ENCODE peak calls at places on chromosomes 5 and 9, in four cellular contexts. One of them, this sample, is unnamed.

GRCh38 chr5:10690460-10690859 is 70.6 kb downstream of the DAP start:
- DNase-seq in psoas muscle: no peak
- DNase-seq in germinal center: no peak
- DNase-seq in ELR: no peak
- DNase-seq in this sample: no peak

GRCh38 chr5:135246923-135247795 is 151.9 kb downstream of the MACROH2A1 start:
- DNase-seq in psoas muscle: no peak
- DNase-seq in germinal center: no peak
- DNase-seq in ELR: peak
- DNase-seq in this sample: no peak

GRCh38 chr9:21267806-21268657 is 28.2 kb upstream of the IFNA14 start:
- DNase-seq in psoas muscle: no peak
- DNase-seq in germinal center: no peak
- DNase-seq in ELR: no peak
- DNase-seq in this sample: no peak

GRCh38 chr5:84635235-84636055 is 250.8 kb upstream of the EDIL3 start:
- DNase-seq in psoas muscle: no peak
- DNase-seq in germinal center: no peak
- DNase-seq in ELR: no peak
- DNase-seq in this sample: no peak

GRCh38 chr5:56522972-56523371 is 289.8 kb upstream of the ANKRD55 start:
- DNase-seq in psoas muscle: peak
- DNase-seq in germinal center: no peak
- DNase-seq in ELR: no peak
- DNase-seq in this sample: no peak

GRCh38 chr5:159178978-159179377 is 30.4 kb downstream of the RNF145 start:
- DNase-seq in psoas muscle: no peak
- DNase-seq in germinal center: no peak
- DNase-seq in ELR: peak
- DNase-seq in this sample: no peak

GRCh38 chr9:4970970-4971641 is 14.0 kb upstream of the JAK2 start:
- DNase-seq in psoas muscle: no peak
- DNase-seq in germinal center: peak
- DNase-seq in ELR: no peak
- DNase-seq in this sample: peak

GRCh38 chr5:176614805-176615478 is 5.0 kb upstream of the GPRIN1 start:
- DNase-seq in psoas muscle: no peak
- DNase-seq in germinal center: no peak
- DNase-seq in ELR: peak
- DNase-seq in this sample: no peak

GRCh38 chr9:88947581-88948573 is 43.4 kb upstream of the S1PR3 start:
- DNase-seq in psoas muscle: no peak
- DNase-seq in germinal center: no peak
- DNase-seq in ELR: peak
- DNase-seq in this sample: no peak

GRCh38 chr5:68817696-68818695 is 275.8 kb upstream of the SLC30A5 start:
- DNase-seq in psoas muscle: no peak
- DNase-seq in germinal center: no peak
- DNase-seq in ELR: no peak
- DNase-seq in this sample: no peak

GRCh38 chr9:115628426-115628825 is 510.5 kb upstream of the TNC start:
- DNase-seq in psoas muscle: no peak
- DNase-seq in germinal center: no peak
- DNase-seq in ELR: no peak
- DNase-seq in this sample: no peak

GRCh38 chr9:135707449-135708138 is 5.6 kb downstream of the KCNT1 start:
- DNase-seq in psoas muscle: no peak
- DNase-seq in germinal center: no peak
- DNase-seq in ELR: no peak
- DNase-seq in this sample: no peak

GRCh38 chr5:119445544-119445943 is 6.8 kb upstream of the HSD17B4 start:
- DNase-seq in psoas muscle: no peak
- DNase-seq in germinal center: no peak
- DNase-seq in ELR: no peak
- DNase-seq in this sample: no peak

GRCh38 chr5:15384176-15384575 is 115.8 kb upstream of the FBXL7 start:
- DNase-seq in psoas muscle: no peak
- DNase-seq in germinal center: no peak
- DNase-seq in ELR: no peak
- DNase-seq in this sample: no peak

GRCh38 chr5:139543423-139543991 is 17.6 kb upstream of the UBE2D2 start:
- DNase-seq in psoas muscle: peak
- DNase-seq in germinal center: peak
- DNase-seq in ELR: no peak
- DNase-seq in this sample: peak

GRCh38 chr5:145365464-145365863 is 469.7 kb downstream of the PRELID2 start:
- DNase-seq in psoas muscle: no peak
- DNase-seq in germinal center: no peak
- DNase-seq in ELR: no peak
- DNase-seq in this sample: no peak

GRCh38 chr9:114606068-114606467 is 5.0 kb upstream of the TMEM268 start:
- DNase-seq in psoas muscle: no peak
- DNase-seq in germinal center: no peak
- DNase-seq in ELR: no peak
- DNase-seq in this sample: peak

GRCh38 chr5:152560508-152561137 is 155.5 kb upstream of the NMUR2 start:
- DNase-seq in psoas muscle: peak
- DNase-seq in germinal center: peak
- DNase-seq in ELR: peak
- DNase-seq in this sample: peak

GRCh38 chr9:134488901-134489280 is 152.7 kb upstream of the COL5A1 start:
- DNase-seq in psoas muscle: no peak
- DNase-seq in germinal center: no peak
- DNase-seq in ELR: no peak
- DNase-seq in this sample: no peak

GRCh38 chr9:98995059-98995665 is 51.5 kb downstream of the COL15A1 start:
- DNase-seq in psoas muscle: no peak
- DNase-seq in germinal center: no peak
- DNase-seq in ELR: no peak
- DNase-seq in this sample: no peak

GRCh38 chr5:123138774-123139173 is 49.7 kb downstream of the PRDM6 start:
- DNase-seq in psoas muscle: no peak
- DNase-seq in germinal center: no peak
- DNase-seq in ELR: no peak
- DNase-seq in this sample: no peak

GRCh38 chr9:73782166-73782565 is 630.5 kb downstream of the ANXA1 start:
- DNase-seq in psoas muscle: no peak
- DNase-seq in germinal center: no peak
- DNase-seq in ELR: peak
- DNase-seq in this sample: no peak

GRCh38 chr5:140298183-140298601 is 4.7 kb downstream of the PFDN1 start:
- DNase-seq in psoas muscle: no peak
- DNase-seq in germinal center: no peak
- DNase-seq in ELR: peak
- DNase-seq in this sample: no peak

GRCh38 chr5:133469846-133470245 is 142.5 kb downstream of the FSTL4 start:
- DNase-seq in psoas muscle: no peak
- DNase-seq in germinal center: no peak
- DNase-seq in ELR: no peak
- DNase-seq in this sample: no peak

GRCh38 chr5:16169550-16169949 is 10.0 kb downstream of the MARCHF11 start:
- DNase-seq in psoas muscle: no peak
- DNase-seq in germinal center: no peak
- DNase-seq in ELR: no peak
- DNase-seq in this sample: no peak

GRCh38 chr5:159928122-159928960 is 12.1 kb downstream of the ADRA1B start:
- DNase-seq in psoas muscle: peak
- DNase-seq in germinal center: no peak
- DNase-seq in ELR: peak
- DNase-seq in this sample: no peak

GRCh38 chr5:145347026-145347616 is 488.0 kb downstream of the PRELID2 start:
- DNase-seq in psoas muscle: no peak
- DNase-seq in germinal center: no peak
- DNase-seq in ELR: peak
- DNase-seq in this sample: peak

GRCh38 chr5:156589859-156590216 is 260.3 kb upstream of the PPP1R2B start:
- DNase-seq in psoas muscle: no peak
- DNase-seq in germinal center: no peak
- DNase-seq in ELR: no peak
- DNase-seq in this sample: no peak

GRCh38 chr5:150734579-150735384 is 24.0 kb downstream of the DCTN4 start:
- DNase-seq in psoas muscle: peak
- DNase-seq in germinal center: peak
- DNase-seq in ELR: no peak
- DNase-seq in this sample: peak

GRCh38 chr5:60945760-60946253 is 802 bp downstream of the NDUFAF2 start:
- DNase-seq in psoas muscle: no peak
- DNase-seq in germinal center: peak
- DNase-seq in ELR: peak
- DNase-seq in this sample: no peak

GRCh38 chr9:68574150-68574549 is 33.5 kb upstream of the TMEM252 start:
- DNase-seq in psoas muscle: no peak
- DNase-seq in germinal center: no peak
- DNase-seq in ELR: peak
- DNase-seq in this sample: peak

GRCh38 chr9:93346240-93347112 is 105.0 kb upstream of the FAM120A start:
- DNase-seq in psoas muscle: peak
- DNase-seq in germinal center: no peak
- DNase-seq in ELR: no peak
- DNase-seq in this sample: no peak